ENCODE peak calls at places on chromosomes 13 and 19, in nine cellular contexts. E is HT1080; C is A172; Z is stimulated activated CD4-positive, alpha-beta T cell treated with anti-CD3 and anti-CD28 coated beads, TNF-alpha, amount 100 ng/mL, for 4 hours; O is uterus; P is astrocyte; D is germinal center; F is T-helper 17 cell; K is naive thymus-derived CD8-positive, alpha-beta T cell. M is an unnamed sample.

GRCh38 chr13:106498158-106498557 is 37.3 kb downstream of the EFNB2 start:
- DNase-seq in E (no peak), C (no peak), Z (no peak), O (no peak), P (no peak), D (no peak), F (no peak), K (no peak), M (no peak)

GRCh38 chr19:46913852-46914430 is 53.1 kb downstream of the ARHGAP35 start:
- DNase-seq in E (peak; percentile 38), C (peak; percentile 41), Z (no peak), O (no peak), P (peak; percentile 58), D (no peak), F (no peak), K (no peak), M (no peak)

GRCh38 chr13:30798776-30799625 is 63.7 kb downstream of the ALOX5AP start:
- DNase-seq in E (no peak), C (no peak), Z (no peak), O (peak; percentile 35), P (peak; percentile 77), D (no peak), F (no peak), K (no peak), M (no peak)

GRCh38 chr13:78595819-78596700 is 7.3 kb downstream of the POU4F1 start:
- DNase-seq in E (no peak), C (no peak), Z (no peak), O (no peak), P (no peak), D (peak; percentile 67), F (no peak), K (no peak), M (no peak)

GRCh38 chr19:1837625-1838105 is 10.6 kb downstream of the REXO1 start:
- DNase-seq in E (peak; percentile 32), C (no peak), Z (no peak), O (no peak), P (no peak), D (peak; percentile 76), F (peak; percentile 69), K (peak; percentile 60), M (no peak)

GRCh38 chr19:10421240-10421948 is 1.1 kb downstream of the PDE4A start:
- DNase-seq in E (no peak), C (no peak), Z (no peak), O (no peak), P (no peak), D (no peak), F (no peak), K (no peak), M (no peak)

GRCh38 chr13:91813255-91813654 is 414.8 kb downstream of the GPC5 start:
- DNase-seq in E (no peak), C (no peak), Z (no peak), O (no peak), P (no peak), D (no peak), F (no peak), K (no peak), M (no peak)

GRCh38 chr19:13935765-13936486 is 2.3 kb downstream of the PODNL1 start:
- DNase-seq in E (no peak), C (no peak), Z (no peak), O (no peak), P (no peak), D (no peak), F (no peak), K (no peak), M (no peak)

GRCh38 chr13:30158774-30159445 is 148.4 kb downstream of the KATNAL1 start:
- DNase-seq in E (peak; percentile 76), C (peak; percentile 65), Z (no peak), O (peak; percentile 51), P (peak; percentile 84), D (no peak), F (no peak), K (no peak), M (no peak)

GRCh38 chr19:17757125-17757524 is 5.8 kb downstream of the FCHO1 start:
- DNase-seq in E (peak; percentile 66), C (peak; percentile 73), Z (no peak), O (peak; percentile 26), P (peak; percentile 22), D (no peak), F (no peak), K (no peak), M (no peak)

GRCh38 chr13:103694471-103694870 is 628.3 kb upstream of the SLC10A2 start:
- DNase-seq in E (no peak), C (no peak), Z (no peak), O (no peak), P (no peak), D (no peak), F (no peak), K (no peak), M (no peak)

GRCh38 chr19:47035127-47035494 is 13.3 kb downstream of the TMEM160 start:
- DNase-seq in E (no peak), C (no peak), Z (no peak), O (no peak), P (no peak), D (peak; percentile 60), F (no peak), K (no peak), M (no peak)

GRCh38 chr13:48594080-48594815 is 59.5 kb upstream of the CYSLTR2 start:
- DNase-seq in E (no peak), C (no peak), Z (no peak), O (no peak), P (no peak), D (no peak), F (no peak), K (no peak), M (no peak)

GRCh38 chr13:73672492-73672891 is 461.7 kb downstream of the KLF12 start:
- DNase-seq in E (no peak), C (no peak), Z (no peak), O (no peak), P (peak; percentile 34), D (no peak), F (no peak), K (no peak), M (peak; percentile 54)

GRCh38 chr19:42353341-42354015 is 28.0 kb downstream of the MEGF8 start:
- DNase-seq in E (no peak), C (no peak), Z (no peak), O (no peak), P (no peak), D (no peak), F (no peak), K (no peak), M (no peak)

GRCh38 chr19:30790048-30790680 is 418.0 kb downstream of the ZNF536 start:
- DNase-seq in E (no peak), C (no peak), Z (no peak), O (no peak), P (no peak), D (no peak), F (no peak), K (no peak), M (no peak)

GRCh38 chr19:13977803-13978202 is 25.5 kb downstream of the DCAF15 start:
- DNase-seq in E (no peak), C (no peak), Z (no peak), O (no peak), P (no peak), D (no peak), F (no peak), K (no peak), M (no peak)

GRCh38 chr19:10760268-10760944 is 42.5 kb downstream of the DNM2 start:
- DNase-seq in E (peak; percentile 24), C (peak; percentile 53), Z (no peak), O (no peak), P (peak; percentile 47), D (peak; percentile 16), F (no peak), K (no peak), M (no peak)

GRCh38 chr13:23434431-23434830 is 929 bp upstream of the SACS start:
- DNase-seq in E (no peak), C (no peak), Z (no peak), O (no peak), P (no peak), D (no peak), F (no peak), K (no peak), M (no peak)